ENCODE peak calls at places on chromosomes 2 and 18, in seven cellular contexts. D, M, Z, O, J, I and B are unnamed samples.

GRCh38 chr2:112700004-112700667 is 20.7 kb upstream of the NT5DC4 start:
- DNase-seq in Z (no peak), I (no peak), J (no peak), D (no peak), O (no peak), M (no peak), B (no peak)

GRCh38 chr2:143717532-143718168 is 588.4 kb downstream of the ARHGAP15 start:
- DNase-seq in D (no peak), O (no peak), Z (no peak), I (no peak), J (peak), M (no peak), B (no peak)

GRCh38 chr2:159773426-159773825 is 24.6 kb downstream of the CD302 start:
- DNase-seq in D (no peak), M (no peak), J (peak), Z (no peak), O (no peak), I (no peak), B (peak)

GRCh38 chr2:85394976-85395375 is 15.2 kb downstream of the CAPG start:
- DNase-seq in O (no peak), J (no peak), I (no peak), Z (no peak), D (no peak), M (no peak), B (no peak)

GRCh38 chr18:12028040-12028628 is 46.8 kb downstream of the IMPA2 start:
- DNase-seq in I (no peak), D (no peak), Z (no peak), M (no peak), J (no peak), O (no peak), B (no peak)

GRCh38 chr18:50638623-50639398 is 78.9 kb downstream of the MAPK4 start:
- DNase-seq in D (no peak), O (no peak), Z (no peak), M (no peak), J (no peak), I (no peak), B (no peak)

GRCh38 chr2:171185941-171186340 is 25.2 kb upstream of the TLK1 start:
- DNase-seq in M (no peak), I (no peak), Z (no peak), D (no peak), J (peak), O (no peak), B (peak)

GRCh38 chr18:78133729-78134128 is 845.9 kb upstream of the SALL3 start:
- DNase-seq in D (no peak), O (no peak), Z (no peak), J (no peak), M (no peak), I (no peak), B (no peak)

GRCh38 chr2:126717928-126718327 is 62.0 kb downstream of the GYPC start:
- DNase-seq in J (no peak), M (no peak), D (no peak), I (no peak), Z (no peak), O (no peak), B (no peak)

GRCh38 chr18:63882333-63883141 is 5.0 kb upstream of the SERPINB2 start:
- DNase-seq in Z (peak), I (no peak), O (no peak), D (no peak), J (peak), M (peak), B (peak)

GRCh38 chr2:19579466-19579865 is 221.0 kb upstream of the OSR1 start:
- DNase-seq in I (no peak), J (no peak), M (no peak), O (no peak), D (no peak), Z (no peak), B (peak)

GRCh38 chr18:811192-812122 is 585 bp downstream of the YES1 start:
- DNase-seq in D (peak), Z (peak), M (peak), J (peak), I (no peak), O (no peak), B (peak)